ENCODE peak calls at places on chromosome 3, in four cellular contexts. T, O, S and V are unnamed samples.

GRCh38 chr3:44680921-44681455 is 31.5 kb upstream of the ZNF502 start:
- DNase-seq in S (no peak), T (no peak), O (no peak), V (no peak)

GRCh38 chr3:128353991-128354687 is 112.6 kb downstream of the DNAJB8 start:
- DNase-seq in O (peak; percentile 68), S (no peak), T (no peak), V (no peak)

GRCh38 chr3:65170357-65171090 is 482.7 kb upstream of the ADAMTS9 start:
- DNase-seq in T (peak; percentile 93), S (no peak), O (no peak), V (no peak)

GRCh38 chr3:129490273-129490675 is 38.2 kb upstream of the RHO start:
- DNase-seq in O (peak; percentile 90), S (peak; percentile 73), T (peak; percentile 83), V (peak; percentile 63)

GRCh38 chr3:130354430-130354829 is 9.0 kb downstream of the COL6A5 start:
- DNase-seq in O (no peak), T (no peak), S (peak; percentile 70), V (no peak)

GRCh38 chr3:79406175-79406574 is 361.6 kb downstream of the ROBO1 start:
- DNase-seq in O (no peak), S (no peak), T (no peak), V (no peak)

GRCh38 chr3:140465988-140466387 is 211.9 kb upstream of the TRIM42 start:
- DNase-seq in S (no peak), O (no peak), T (no peak), V (no peak)

GRCh38 chr3:182400838-182401237 is 392.5 kb upstream of the ATP11B start:
- DNase-seq in T (no peak), S (no peak), O (no peak), V (no peak)

GRCh38 chr3:149476135-149476684 is 1.7 kb downstream of the TM4SF4 start:
- DNase-seq in T (no peak), S (no peak), O (no peak), V (no peak)

GRCh38 chr3:124281453-124282316 is 289.8 kb upstream of the ROPN1 start:
- DNase-seq in S (no peak), T (no peak), O (no peak), V (no peak)

GRCh38 chr3:16472593-16472992 is 40.9 kb downstream of the RFTN1 start:
- DNase-seq in O (no peak), T (no peak), S (no peak), V (no peak)

GRCh38 chr3:63964287-63965073 is 52.3 kb upstream of the SCAANT1 start:
- DNase-seq in O (no peak), S (no peak), T (no peak), V (no peak)

GRCh38 chr3:86988235-86988634 is 2.7 kb downstream of the VGLL3 start:
- DNase-seq in S (peak; percentile 93), O (no peak), T (no peak), V (no peak)

GRCh38 chr3:85603378-85603777 is 644.6 kb downstream of the CADM2 start:
- DNase-seq in S (no peak), O (no peak), T (no peak), V (no peak)

GRCh38 chr3:32428092-32429068 is 36.7 kb downstream of the CMTM7 start:
- DNase-seq in T (no peak), S (no peak), O (no peak), V (no peak)

GRCh38 chr3:172279191-172279640 is 169.0 kb downstream of the GHSR start:
- DNase-seq in T (no peak), O (no peak), S (no peak), V (no peak)

GRCh38 chr3:99330924-99331532 is 307.4 kb upstream of the COL8A1 start:
- DNase-seq in T (no peak), S (no peak), O (no peak), V (no peak)

GRCh38 chr3:144380832-144381231 is 409.2 kb downstream of the DIPK2A start:
- DNase-seq in S (no peak), T (no peak), O (no peak), V (no peak)

GRCh38 chr3:11929531-11929930 is 74.7 kb upstream of the SYN2 start:
- DNase-seq in S (no peak), T (no peak), O (no peak), V (no peak)

GRCh38 chr3:64514889-64515288 is 172.9 kb downstream of the ADAMTS9 start:
- DNase-seq in O (no peak), S (no peak), T (no peak), V (no peak)

GRCh38 chr3:170475091-170475705 is 56.5 kb downstream of the CLDN11 start:
- DNase-seq in O (no peak), T (no peak), S (no peak), V (no peak)